ENCODE peak calls at places on chromosomes 1 and 21, in eight cellular contexts. N, T, R, J, S, V, F and Q are unnamed samples. For H3K9me3, the result is how much of the 10 kb centered on the place peaks cover.

GRCh38 chr1:207863893-207864535 is 46.9 kb downstream of the CD34 start:
- DNase-seq in R (no peak), N (no peak), F (no peak), J (no peak), T (no peak), S (no peak), V (no peak), Q (no peak)

GRCh38 chr1:110355321-110355720 is 16.1 kb downstream of the RBM15 start:
- DNase-seq in J (no peak), S (no peak), R (no peak), T (no peak), F (no peak), V (no peak), N (no peak), Q (no peak)

GRCh38 chr1:30270468-30270867 is 452.9 kb downstream of the MATN1 start:
- DNase-seq in S (no peak), J (no peak), R (no peak), N (no peak), F (no peak), V (no peak), T (no peak), Q (no peak)

GRCh38 chr1:28110555-28110954 is 22.1 kb upstream of the EYA3 start:
- DNase-seq in R (no peak), T (no peak), F (no peak), V (no peak), S (no peak), N (no peak), J (no peak), Q (no peak)

GRCh38 chr1:109806733-109807397 is 43.1 kb upstream of the EPS8L3 start:
- DNase-seq in S (no peak), J (no peak), V (peak), T (no peak), N (no peak), R (no peak), F (no peak), Q (no peak)

GRCh38 chr1:243903023-243903422 is 53.0 kb upstream of the AKT3 start:
- DNase-seq in V (no peak), T (no peak), F (no peak), R (no peak), S (no peak), J (no peak), N (no peak), Q (no peak)

GRCh38 chr1:112686835-112687234 is 12.4 kb downstream of the MOV10 start:
- DNase-seq in R (no peak), F (no peak), N (no peak), J (no peak), S (no peak), T (no peak), V (no peak), Q (no peak)

GRCh38 chr1:201648066-201648910 is 109.4 kb downstream of the NAV1 start:
- DNase-seq in T (no peak), R (peak), S (peak), N (peak), J (peak), V (peak), F (no peak), Q (peak)

GRCh38 chr1:89274431-89274857 is 1.8 kb upstream of the GBP5 start:
- DNase-seq in V (no peak), N (no peak), F (no peak), J (no peak), R (peak), S (peak), T (no peak), Q (peak)

GRCh38 chr1:246907472-246907871 is 24.3 kb downstream of the AHCTF1 start:
- DNase-seq in N (no peak), F (no peak), R (no peak), V (no peak), J (peak), S (peak), T (no peak), Q (peak)

GRCh38 chr1:109611308-109611950 is 8.0 kb downstream of the GNAT2 start:
- DNase-seq in J (no peak), N (no peak), V (no peak), S (no peak), F (no peak), T (no peak), R (no peak), Q (no peak)

GRCh38 chr1:22780696-22781095 is 70.1 kb downstream of the EPHB2 start:
- DNase-seq in J (no peak), T (no peak), F (no peak), V (no peak), N (no peak), S (peak), R (no peak), Q (no peak)

GRCh38 chr1:119285482-119285881 is 83.1 kb upstream of the HAO2 start:
- DNase-seq in J (no peak), T (no peak), R (no peak), V (no peak), S (peak), F (no peak), N (no peak), Q (no peak)

GRCh38 chr1:31934706-31935629 is 3.2 kb downstream of the PTP4A2 start:
- DNase-seq in S (no peak), V (no peak), N (no peak), J (no peak), R (no peak), T (no peak), F (no peak), Q (no peak)

GRCh38 chr1:48056365-48056764 is 59.2 kb upstream of the TRABD2B start:
- DNase-seq in V (no peak), S (no peak), N (no peak), F (no peak), R (no peak), T (no peak), J (no peak), Q (no peak)

GRCh38 chr1:152411846-152412245 is 2.2 kb downstream of the CRNN start:
- DNase-seq in J (no peak), S (no peak), R (no peak), F (no peak), T (no peak), V (no peak), N (no peak), Q (no peak)

GRCh38 chr21:33643658-33644311 is 1.5 kb downstream of the ITSN1 start:
- DNase-seq in F (no peak), N (no peak), S (no peak), R (no peak), V (no peak), J (no peak), T (no peak), Q (no peak)

GRCh38 chr1:71930526-71930925 is 351.8 kb downstream of the NEGR1 start:
- DNase-seq in V (no peak), T (no peak), R (no peak), S (no peak), F (no peak), N (no peak), J (no peak), Q (no peak)

GRCh38 chr1:55034476-55035133 is 4.7 kb upstream of the PCSK9 start:
- DNase-seq in S (no peak), T (no peak), V (no peak), J (no peak), R (no peak), N (no peak), F (no peak), Q (no peak)

GRCh38 chr1:22609291-22609690 is 27.1 kb upstream of the C1QA start:
- DNase-seq in T (no peak), F (no peak), N (no peak), R (no peak), J (no peak), S (no peak), V (no peak), Q (no peak)

GRCh38 chr1:167926486-167926997 is 9.9 kb upstream of the DCAF6 start:
- DNase-seq in S (no peak), N (no peak), J (no peak), V (peak), T (no peak), R (no peak), F (no peak), Q (no peak)

GRCh38 chr1:90045853-90046563 is 51.1 kb downstream of the ZNF326 start:
- DNase-seq in F (no peak), J (no peak), V (no peak), N (no peak), S (no peak), R (no peak), T (no peak), Q (no peak)

GRCh38 chr1:161733526-161733925 is 12.2 kb downstream of the FCRLB start:
- DNase-seq in F (no peak), S (no peak), T (no peak), N (no peak), R (no peak), V (no peak), J (no peak), Q (no peak)

GRCh38 chr1:231806623-231807470 is 180.3 kb downstream of the DISC1 start:
- DNase-seq in F (no peak), S (peak), R (no peak), J (no peak), T (peak), V (peak), N (peak), Q (no peak)

GRCh38 chr1:207032528-207033017 is at the start of gene C1orf116:
- DNase-seq in R (no peak), J (no peak), F (no peak), S (no peak), V (peak), N (no peak), T (no peak), Q (peak)

GRCh38 chr21:34888569-34889286 is 160.4 kb downstream of the RUNX1 start:
- DNase-seq in N (peak), R (peak), J (peak), S (peak), V (peak), T (peak), F (peak), Q (peak)
- TF ChIP-seq POLR2A in N (peak), R (peak), J (peak), S (peak), V (no peak), T (peak), F (peak), Q (peak)

DNA sequence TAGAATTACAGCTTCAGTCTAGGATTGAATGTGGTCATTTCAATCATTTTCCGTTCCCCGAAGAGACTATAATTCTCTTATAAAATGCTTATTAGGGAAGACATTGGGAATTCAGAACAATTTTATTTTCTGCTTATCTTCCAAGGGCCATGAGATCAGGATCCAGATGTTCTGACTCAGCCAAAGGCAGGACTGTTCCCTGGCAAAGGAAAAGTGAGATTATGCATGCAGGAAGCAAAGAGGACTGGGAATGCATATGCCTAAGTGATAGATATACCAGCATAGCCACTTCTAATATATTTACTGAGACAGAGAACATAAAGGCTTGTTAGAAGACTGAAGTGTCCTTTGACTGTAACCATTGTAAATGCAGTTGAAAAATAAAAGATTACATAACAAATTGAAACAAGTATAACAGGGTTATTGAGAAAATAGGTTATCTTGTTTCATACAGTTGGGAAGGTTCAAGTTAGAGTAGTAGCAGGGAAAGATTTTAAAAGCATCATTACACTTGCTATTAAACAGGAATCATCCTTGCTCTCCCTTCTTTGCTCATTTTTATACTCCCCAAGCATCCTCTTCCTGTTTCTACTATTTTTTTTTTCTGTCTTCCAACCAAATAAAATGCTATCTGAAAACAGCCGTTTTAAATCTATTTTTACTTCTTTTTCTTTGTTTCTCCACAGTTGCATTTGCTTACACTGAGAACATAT is 439.6 kb upstream of the ADAMTS5 start:
- DNase-seq in F (no peak), R (no peak), J (no peak), S (no peak), T (no peak), N (no peak), V (no peak), Q (no peak)
- H3K27ac ChIP-seq in F (peak), R (peak), J (no peak), S (no peak), T (no peak), N (peak), V (no peak), Q (no peak)

DNA sequence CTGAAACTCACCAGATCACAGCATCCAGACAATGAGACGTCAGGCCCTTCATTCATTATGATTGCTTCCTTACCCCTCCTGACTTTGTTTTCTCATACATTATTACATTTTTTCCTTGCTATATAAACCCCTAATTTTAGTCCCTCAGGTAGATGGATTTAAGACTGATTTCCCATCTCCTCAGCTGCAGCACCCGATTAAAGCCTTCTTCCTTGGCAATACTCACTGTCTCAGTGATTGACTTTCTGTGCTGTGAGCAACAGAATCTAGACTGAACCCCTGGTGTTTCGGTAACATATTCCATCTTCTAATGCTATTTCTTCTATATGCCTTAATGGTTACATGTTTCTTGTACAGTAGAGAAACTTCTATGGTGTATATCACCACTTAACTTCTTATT is 30.0 kb upstream of the RGL1 start:
- DNase-seq in F (no peak), T (no peak), R (no peak), J (no peak), V (no peak), N (no peak), S (no peak), Q (no peak)
- H3K9me3 ChIP-seq in F (under half), T (under half), R (under half), J (under half), V (under half), N (under half), S (under half), Q (under half)

GRCh38 chr1:150272379-150272840 is at the start of gene C1orf54:
- DNase-seq in N (peak), V (no peak), F (no peak), J (peak), R (no peak), T (peak), S (no peak), Q (no peak)

GRCh38 chr1:150267896-150268295 is 920 bp downstream of the APH1A start:
- DNase-seq in F (no peak), N (no peak), R (no peak), J (no peak), S (no peak), T (no peak), V (no peak), Q (no peak)

GRCh38 chr1:150273310-150273709 is 720 bp downstream of the C1orf54 start:
- DNase-seq in N (no peak), R (no peak), V (no peak), J (no peak), S (no peak), T (no peak), F (no peak), Q (no peak)

GRCh38 chr1:150268342-150268705 is 492 bp downstream of the APH1A start:
- DNase-seq in R (peak), T (peak), N (no peak), S (peak), J (no peak), V (peak), F (no peak), Q (peak)

DNA sequence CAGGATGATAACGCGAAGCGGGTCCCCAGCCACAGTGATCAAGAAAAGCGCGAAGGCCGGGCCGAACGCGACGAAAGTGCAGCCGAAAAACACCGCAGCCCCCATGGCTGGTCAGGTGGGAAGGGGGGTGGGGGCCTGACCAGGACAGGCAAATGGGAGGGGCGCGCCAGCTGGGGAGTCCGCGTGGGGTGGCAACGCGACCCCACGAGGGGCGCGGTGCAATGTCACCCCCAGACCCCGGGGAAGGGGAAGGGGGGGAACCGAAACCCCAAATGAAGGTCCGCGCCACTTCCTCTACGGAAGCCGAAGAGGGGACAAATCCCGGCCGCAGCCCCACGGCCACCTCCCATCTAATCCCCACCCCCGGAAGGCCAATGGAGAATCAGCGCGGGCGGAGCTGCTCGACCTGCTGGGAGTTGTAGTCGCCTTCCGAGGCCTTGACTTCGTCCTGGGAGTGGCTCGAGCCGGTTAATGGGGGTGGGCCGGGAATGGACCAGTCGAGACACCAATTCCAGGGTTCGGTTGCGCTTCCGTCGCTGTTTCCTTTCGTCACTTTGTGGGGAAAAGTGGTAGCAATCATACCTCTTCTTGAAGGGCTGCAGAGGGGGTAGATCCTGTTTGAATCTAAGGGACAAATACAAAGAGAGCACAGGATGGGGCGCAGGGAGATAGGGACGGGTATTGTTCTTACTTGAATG is at the start of gene APH1A:
- DNase-seq in R (peak), N (peak), S (peak), J (peak), F (peak), T (peak), V (peak), Q (peak)
- TF ChIP-seq POLR2A in R (no peak), N (peak), S (peak), J (peak), F (peak), T (peak), V (no peak), Q (peak)

GRCh38 chr1:198244772-198245171 is 88.0 kb downstream of the NEK7 start:
- DNase-seq in N (no peak), T (no peak), F (no peak), J (no peak), R (no peak), S (no peak), V (no peak), Q (no peak)
- H3K27ac ChIP-seq in N (no peak), T (no peak), F (no peak), J (no peak), R (no peak), S (no peak), V (no peak), Q (no peak)

GRCh38 chr1:4825841-4826450 is 171.5 kb downstream of the AJAP1 start:
- DNase-seq in N (no peak), J (no peak), F (peak), R (no peak), T (no peak), V (no peak), S (no peak), Q (no peak)
- H3K9me3 ChIP-seq in N (under half), J (under half), F (under half), R (under half), T (under half), V (under half), S (under half), Q (under half)

DNA sequence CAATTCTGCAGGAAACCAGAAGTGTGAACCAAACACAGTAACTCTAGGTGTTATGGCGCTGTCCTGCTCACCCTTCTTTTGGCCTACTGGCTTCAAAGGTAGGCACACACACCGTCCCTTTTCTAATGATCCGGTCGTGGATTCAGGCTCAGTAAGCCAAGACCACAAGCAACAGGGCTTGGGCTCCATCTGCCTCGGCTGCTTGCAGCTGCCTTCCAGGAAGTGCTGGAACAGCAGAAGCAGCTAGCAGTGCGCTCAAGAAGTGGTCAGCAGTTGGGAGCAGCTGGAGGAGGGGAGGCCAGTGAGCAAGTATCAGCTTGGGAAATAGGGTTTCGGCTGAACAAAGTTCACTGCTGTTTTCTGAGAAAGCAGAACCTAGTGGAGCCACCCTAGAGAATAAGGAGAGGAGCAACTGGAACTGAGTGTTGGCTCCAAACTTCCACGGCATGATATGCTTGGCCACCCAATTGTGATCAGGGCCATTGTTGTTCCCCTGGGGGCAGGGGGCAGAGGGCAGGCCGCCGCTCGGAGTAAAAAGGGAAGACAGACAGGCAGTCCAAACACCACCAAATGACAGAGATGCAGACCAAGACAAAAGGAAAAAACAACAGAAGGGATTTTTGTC is 173.4 kb downstream of the TOMM20 start:
- DNase-seq in V (peak), S (peak), R (no peak), N (peak), T (peak), J (no peak), F (no peak), Q (no peak)
- TF ChIP-seq POLR2A in V (no peak), S (peak), R (no peak), N (peak), T (no peak), J (no peak), F (no peak), Q (no peak)

DNA sequence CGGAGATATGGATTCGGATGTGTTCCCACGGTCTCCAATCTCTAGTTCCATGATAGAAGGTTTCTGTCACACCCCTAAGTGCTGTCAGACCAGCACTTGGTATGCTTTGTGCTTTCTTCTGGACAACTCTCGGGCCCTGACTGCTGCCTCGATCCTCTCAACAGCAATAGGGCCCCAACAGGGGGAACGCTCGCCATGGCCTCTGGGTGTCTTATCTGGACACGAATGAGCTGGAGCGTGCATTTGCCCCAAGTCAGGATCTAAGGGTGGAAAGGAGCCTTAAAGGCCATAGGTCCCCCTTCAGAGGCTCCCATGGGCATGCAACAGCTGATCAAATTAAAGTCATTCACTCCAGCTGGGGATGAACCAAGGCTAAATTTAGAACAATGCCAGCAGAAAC is 76.8 kb downstream of the TCP10L start:
- DNase-seq in N (no peak), J (no peak), V (no peak), S (no peak), T (no peak), R (no peak), F (no peak), Q (no peak)
- H3K27ac ChIP-seq in N (no peak), J (no peak), V (no peak), S (peak), T (no peak), R (no peak), F (no peak), Q (no peak)

GRCh38 chr1:248699099-248699498 is 3.5 kb downstream of the OR14I1 start:
- DNase-seq in F (no peak), R (no peak), J (no peak), N (no peak), V (no peak), S (no peak), T (no peak), Q (no peak)
- H3K9me3 ChIP-seq in F (under half), R (under half), J (under half), N (under half), V (under half), S (under half), T (under half), Q (under half)

DNA sequence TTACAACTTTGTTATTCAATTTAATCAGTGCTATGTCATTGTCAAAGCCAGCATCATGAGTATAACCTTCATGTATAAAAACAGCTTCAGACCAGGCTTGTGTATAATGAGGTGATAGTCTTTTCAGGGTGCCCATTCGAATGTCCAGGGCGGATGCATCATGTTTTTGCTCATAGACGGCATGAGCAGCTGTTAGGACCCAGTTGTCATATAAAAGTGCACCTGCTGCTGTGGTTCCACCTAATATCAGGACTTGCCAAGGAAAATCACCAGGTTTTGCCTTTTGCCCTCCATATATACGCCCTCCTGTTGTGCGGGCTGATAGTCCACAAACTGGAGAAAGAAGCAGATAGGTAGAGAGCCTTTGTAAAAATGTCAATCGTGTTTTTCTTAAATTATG is 14.9 kb downstream of the TARDBP start:
- DNase-seq in V (no peak), N (no peak), R (no peak), J (no peak), T (no peak), S (no peak), F (no peak), Q (no peak)
- TF ChIP-seq POLR2A in V (no peak), N (no peak), R (no peak), J (no peak), T (no peak), S (no peak), F (no peak), Q (no peak)